ENCODE peak calls at places on chromosomes 4 and X, in seven cellular contexts. T, K, D, S, V, Z and M are unnamed samples.

GRCh38 chrX:113473418-113473817 is 632.8 kb upstream of the AMOT start:
- DNase-seq in T (no peak), Z (no peak), D (no peak), S (no peak), K (no peak), V (no peak), M (no peak)

GRCh38 chr4:2591189-2591588 is 54.7 kb downstream of the FAM193A start:
- DNase-seq in S (no peak), K (no peak), D (no peak), V (peak), Z (no peak), T (no peak), M (peak)

GRCh38 chrX:134580947-134581346 is 77.3 kb downstream of the PLAC1 start:
- DNase-seq in T (no peak), V (peak), K (no peak), S (no peak), Z (no peak), D (no peak), M (no peak)

GRCh38 chr4:73729534-73730165 is 10.7 kb upstream of the CXCL8 start:
- DNase-seq in K (peak), V (peak), T (peak), S (peak), D (peak), Z (no peak), M (peak)

GRCh38 chrX:44104699-44105098 is 131.5 kb upstream of the NDP start:
- DNase-seq in S (no peak), D (no peak), V (no peak), K (no peak), Z (no peak), T (no peak), M (no peak)

GRCh38 chrX:139881130-139881529 is 51.7 kb downstream of the ATP11C start:
- DNase-seq in T (no peak), V (peak), K (no peak), S (no peak), Z (no peak), D (no peak), M (no peak)

GRCh38 chrX:122777766-122778165 is 406.3 kb upstream of the GRIA3 start:
- DNase-seq in D (no peak), T (no peak), V (no peak), K (no peak), Z (no peak), S (no peak), M (no peak)

GRCh38 chr4:7716322-7716721 is 223.3 kb downstream of the AFAP1 start:
- DNase-seq in T (no peak), D (no peak), Z (no peak), K (no peak), V (no peak), S (no peak), M (no peak)

GRCh38 chr4:153127773-153128494 is 76.3 kb upstream of the TRIM2 start:
- DNase-seq in S (peak), T (peak), D (peak), V (peak), K (peak), Z (peak), M (peak)
- H3K4me3 ChIP-seq in S (no peak), T (no peak), D (no peak), V (no peak), K (no peak), Z (no peak), M (peak)

DNA sequence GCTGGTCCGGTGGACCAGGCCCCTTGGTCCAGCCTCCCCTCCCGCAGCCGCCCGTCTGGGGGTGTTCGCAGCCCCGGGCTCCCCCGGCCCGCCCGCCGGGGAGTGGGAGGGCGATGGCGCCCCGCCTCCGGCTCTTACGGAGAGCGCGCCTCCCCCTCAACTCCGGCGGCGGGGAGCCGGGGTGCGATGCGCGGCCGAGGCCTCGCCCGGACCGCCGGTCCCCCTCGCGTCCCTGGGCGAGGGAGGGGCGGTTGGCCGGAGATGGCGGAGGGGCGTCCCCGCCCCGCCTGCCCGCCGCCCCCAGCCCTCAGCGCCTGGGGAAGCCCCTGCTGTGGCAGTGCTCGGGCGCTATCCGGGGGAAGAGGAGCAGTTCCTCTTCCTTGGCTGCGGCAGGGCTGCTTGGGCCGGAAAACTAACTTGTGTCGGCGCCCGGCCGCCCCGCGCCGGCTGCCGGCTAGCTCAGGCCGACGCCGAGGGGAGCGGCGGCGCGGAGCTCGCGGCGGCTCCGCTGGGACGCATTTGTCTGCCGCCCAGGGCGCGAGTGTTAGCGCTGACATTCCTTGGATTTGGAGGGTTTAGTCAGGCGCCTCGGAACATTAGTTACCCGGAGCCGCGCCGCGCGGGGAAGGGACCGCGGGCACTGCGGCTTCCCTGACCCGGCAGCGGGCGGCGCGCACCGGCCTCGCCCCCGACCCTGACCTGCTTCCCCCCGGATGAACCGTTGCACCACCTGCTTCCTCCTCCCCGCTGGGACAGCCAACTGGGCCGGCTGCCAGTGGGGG is 1.0 kb downstream of the GALNT7 start:
- DNase-seq in V (peak), D (peak), Z (peak), K (peak), T (peak), S (peak), M (peak)
- TF ChIP-seq POLR2A in V (no peak), D (no peak), Z (no peak), K (peak), T (no peak), S (peak), M (no peak)

GRCh38 chrX:110532527-110532926 is 173.9 kb downstream of the RTL9 start:
- DNase-seq in Z (no peak), T (no peak), D (no peak), V (no peak), K (no peak), S (no peak), M (no peak)
- H3K4me3 ChIP-seq in Z (no peak), T (no peak), D (no peak), V (no peak), K (no peak), S (no peak), M (no peak)

GRCh38 chrX:154382483-154383069 is 3.5 kb downstream of the EMD start:
- DNase-seq in D (no peak), K (no peak), V (no peak), Z (no peak), S (no peak), T (no peak), M (no peak)
- TF ChIP-seq POLR2A in D (no peak), K (no peak), V (no peak), Z (no peak), S (no peak), T (no peak), M (no peak)

DNA sequence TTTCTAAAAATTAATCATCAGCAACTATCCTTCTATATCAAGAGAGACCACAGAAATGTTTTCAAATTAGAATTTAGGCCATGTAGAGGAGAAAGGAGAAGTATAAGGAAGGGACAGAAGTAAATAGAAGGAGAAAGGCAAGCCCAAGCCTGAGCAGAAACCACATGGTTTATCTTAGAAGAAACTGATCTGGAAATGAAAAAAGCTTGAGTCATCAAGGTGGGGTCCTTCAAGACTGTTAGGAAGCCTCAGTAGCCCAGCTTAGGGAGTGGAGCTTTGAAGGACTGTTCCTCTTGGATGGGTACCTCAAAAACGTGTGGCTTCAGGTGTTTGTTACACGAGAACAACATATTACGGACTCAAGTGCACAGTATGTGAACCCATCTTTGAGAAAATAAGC is 4.5 kb downstream of the BMX start:
- DNase-seq in V (no peak), K (no peak), S (no peak), Z (no peak), D (no peak), T (no peak), M (no peak)
- H3K4me3 ChIP-seq in V (no peak), K (no peak), S (no peak), Z (no peak), D (no peak), T (no peak), M (no peak)

DNA sequence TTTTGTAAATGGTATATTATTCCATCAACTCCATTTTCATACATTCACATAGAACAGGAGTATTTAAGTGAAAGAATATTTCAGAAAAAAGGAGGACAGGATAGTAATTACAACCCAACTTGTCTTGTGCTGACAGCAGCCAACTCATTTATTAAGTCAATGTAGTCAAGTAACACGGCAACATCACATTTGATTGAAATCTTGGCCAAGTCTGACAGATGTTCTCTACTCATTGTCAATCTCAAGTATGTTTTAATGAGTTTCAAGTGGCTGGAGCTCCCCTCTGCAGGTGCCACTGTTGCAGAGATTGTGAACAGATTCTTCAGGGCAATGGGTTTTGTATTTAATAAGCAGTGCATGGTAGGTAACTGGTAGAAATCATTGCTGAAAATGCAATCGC is 332.5 kb downstream of the C4orf33 start:
- DNase-seq in S (no peak), T (no peak), Z (no peak), V (no peak), K (no peak), D (no peak), M (no peak)
- TF ChIP-seq POLR2A in S (no peak), T (no peak), Z (no peak), V (no peak), K (no peak), D (no peak), M (no peak)

DNA sequence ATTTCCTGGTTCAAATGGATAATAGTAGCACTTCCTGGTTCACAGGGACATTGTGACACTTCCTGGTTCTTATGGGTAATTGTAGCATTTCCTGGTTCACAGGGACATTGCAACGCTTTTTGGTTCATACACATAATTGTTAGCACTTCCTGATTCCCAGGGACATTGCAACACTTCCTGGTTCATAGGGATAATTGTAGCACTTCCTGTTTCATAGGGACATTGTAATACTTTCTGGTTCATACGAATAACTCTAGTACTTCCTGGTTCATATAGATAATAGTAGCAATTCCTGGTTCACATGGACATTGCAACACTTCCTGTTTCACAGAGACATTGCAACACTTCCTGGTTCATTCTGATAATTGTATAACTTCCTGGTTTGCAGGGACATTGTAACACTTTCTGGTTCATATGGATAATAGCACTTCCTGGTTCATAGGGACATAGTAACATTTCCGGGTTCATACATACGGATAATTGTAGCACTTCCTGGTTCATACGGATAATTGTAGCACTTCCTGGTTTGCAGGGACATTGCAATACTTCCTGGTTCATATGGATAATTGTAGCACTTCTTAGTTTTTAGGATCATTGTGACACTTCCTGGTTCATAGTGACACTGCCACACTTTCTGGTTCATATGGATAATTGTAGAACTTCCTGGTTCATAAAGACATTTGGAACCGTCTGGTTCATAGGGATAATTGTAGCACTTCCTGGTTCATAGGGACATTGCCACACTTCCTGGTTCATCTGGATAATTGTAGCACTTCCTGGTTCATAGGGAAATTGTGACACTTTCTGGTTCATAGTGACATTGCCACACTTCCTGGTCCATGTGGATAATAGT is 61.6 kb upstream of the CD99 start:
- DNase-seq in Z (no peak), V (no peak), S (no peak), D (no peak), T (no peak), K (no peak), M (peak)
- H3K4me3 ChIP-seq in Z (no peak), V (no peak), S (no peak), D (no peak), T (no peak), K (no peak), M (no peak)

DNA sequence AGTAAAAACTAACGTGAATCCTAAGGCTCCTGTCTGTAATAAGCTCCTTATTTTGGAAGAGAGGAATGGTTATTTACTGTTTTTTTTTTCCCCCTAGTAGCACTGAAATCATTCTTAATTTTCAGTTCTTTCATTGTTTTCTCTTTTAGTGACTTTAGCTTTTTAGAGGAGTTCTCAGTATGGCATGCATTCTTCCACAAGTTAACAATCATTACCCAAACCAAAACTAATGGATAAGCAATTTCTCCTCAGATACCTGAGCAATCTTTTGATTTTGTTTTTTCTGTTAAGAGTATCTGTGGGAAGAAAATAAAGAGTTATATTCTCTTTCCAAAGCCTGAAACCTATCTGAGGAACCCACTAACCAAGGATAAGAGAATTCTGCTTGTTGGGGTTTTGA is 16.7 kb upstream of the PPA2 start:
- DNase-seq in S (no peak), K (no peak), T (no peak), Z (no peak), V (no peak), D (no peak), M (no peak)
- TF ChIP-seq POLR2A in S (no peak), K (no peak), T (no peak), Z (no peak), V (no peak), D (no peak), M (no peak)